ENCODE peak calls at places on chromosomes 3 and 15, in five cellular contexts. T is lower lobe of right lung; B is T-helper 1 cell; G is stimulated activated CD8-positive, alpha-beta memory T cell treated with anti-CD3 and anti-CD28 coated beads, Interleukin-7, amount 100 ng/mL, for 4 hours; J is GM12891. S is an unnamed sample.

GRCh38 chr3:118781879-118782278 is 252.8 kb downstream of the IGSF11 start:
- DNase-seq in T (no peak), G (no peak), J (no peak), B (no peak), S (no peak)

GRCh38 chr15:85711590-85712192 is 83.0 kb downstream of the KLHL25 start:
- DNase-seq in G (no peak), T (no peak), B (no peak), J (no peak), S (no peak)

GRCh38 chr3:127457746-127458145 is 132.8 kb downstream of the TPRA1 start:
- DNase-seq in T (no peak), J (no peak), G (no peak), B (no peak), S (no peak)

GRCh38 chr3:69748503-69748902 is 9.2 kb downstream of the MITF start:
- DNase-seq in G (no peak), B (no peak), T (no peak), J (no peak), S (no peak)

GRCh38 chr3:59444293-59444671 is 394.5 kb upstream of the CFAP20DC start:
- DNase-seq in B (peak), T (no peak), G (no peak), J (no peak), S (no peak)

GRCh38 chr3:103906304-103906703 is 1460.4 kb upstream of the ALCAM start:
- DNase-seq in J (no peak), G (no peak), T (no peak), B (no peak), S (no peak)

GRCh38 chr15:62280625-62281024 is 115.5 kb upstream of the C2CD4B start:
- DNase-seq in B (no peak), T (no peak), G (no peak), J (no peak), S (no peak)

GRCh38 chr3:52471371-52472238 is 16.2 kb downstream of the NISCH start:
- DNase-seq in J (no peak), T (peak), G (no peak), B (no peak), S (peak)

GRCh38 chr15:43204016-43204901 is 16.6 kb downstream of the EPB42 start:
- DNase-seq in T (no peak), J (peak), G (peak), B (peak), S (no peak)

GRCh38 chr3:182028081-182028480 is 316.4 kb downstream of the SOX2 start:
- DNase-seq in G (no peak), T (no peak), J (no peak), B (no peak), S (no peak)

GRCh38 chr3:38647217-38647970 is 2.1 kb downstream of the SCN5A start:
- DNase-seq in T (no peak), B (no peak), J (no peak), G (no peak), S (no peak)

GRCh38 chr3:100630664-100631063 is 21.3 kb downstream of the ADGRG7 start:
- DNase-seq in T (no peak), B (no peak), J (no peak), G (no peak), S (no peak)

GRCh38 chr3:164360738-164361376 is 717.4 kb downstream of the SI start:
- DNase-seq in G (no peak), B (no peak), T (no peak), J (no peak), S (no peak)

GRCh38 chr3:5095879-5096278 is 26.2 kb upstream of the ARL8B start:
- DNase-seq in J (no peak), B (no peak), T (no peak), G (no peak), S (no peak)

GRCh38 chr15:33086500-33087141 is 107.9 kb downstream of the FMN1 start:
- DNase-seq in B (peak), T (no peak), J (no peak), G (no peak), S (peak)

GRCh38 chr15:74530771-74531143 is 10.3 kb upstream of the ARID3B start:
- DNase-seq in B (no peak), G (no peak), T (no peak), J (no peak), S (no peak)

GRCh38 chr15:69439623-69440022 is 13.0 kb upstream of the RPLP1 start:
- DNase-seq in J (no peak), G (no peak), T (no peak), B (no peak), S (no peak)

GRCh38 chr3:63753567-63753966 is 65.5 kb upstream of the C3orf49 start:
- DNase-seq in B (no peak), J (no peak), T (no peak), G (no peak), S (no peak)

GRCh38 chr3:129344540-129345220 is 66.0 kb downstream of the HMCES start:
- DNase-seq in T (no peak), J (no peak), B (no peak), G (no peak), S (no peak)

GRCh38 chr15:38201714-38202113 is 50.9 kb upstream of the SPRED1 start:
- DNase-seq in B (no peak), G (no peak), T (no peak), J (no peak), S (no peak)

GRCh38 chr3:152120606-152121291 is 148.0 kb upstream of the MBNL1 start:
- DNase-seq in J (no peak), G (no peak), B (no peak), T (no peak), S (no peak)

GRCh38 chr3:182516597-182517336 is 276.5 kb upstream of the ATP11B start:
- DNase-seq in B (no peak), T (no peak), G (no peak), J (no peak), S (no peak)

GRCh38 chr3:149603126-149604074 is 54.4 kb downstream of the WWTR1 start:
- DNase-seq in B (no peak), G (no peak), T (no peak), J (no peak), S (no peak)

GRCh38 chr3:70067860-70068479 is 68.4 kb downstream of the SAMMSON start:
- DNase-seq in B (no peak), T (no peak), G (no peak), J (no peak), S (no peak)

GRCh38 chr3:20683912-20684311 is 497.9 kb upstream of the SGO1 start:
- DNase-seq in G (no peak), J (no peak), T (no peak), B (no peak), S (peak)

GRCh38 chr3:59115355-59116136 is 65.7 kb upstream of the CFAP20DC start:
- DNase-seq in G (no peak), J (no peak), T (no peak), B (no peak), S (no peak)